ENCODE peak calls at places on chromosomes 4 and X, in nine cellular contexts. S, C, U, E, D, L, M, R and T are unnamed samples.
A peak's percentile ranks its signal among the peaks of the same experiment; 100 is the strongest.

GRCh38 chrX:35728481-35728880 is 69.7 kb upstream of the MAGEB16 start:
- DNase-seq in S (no peak), C (no peak), U (no peak), E (no peak), D (no peak), L (no peak), M (no peak), R (no peak), T (no peak)

GRCh38 chr4:155787113-155787710 is 28.4 kb downstream of the GUCY1B1 start:
- DNase-seq in S (no peak), C (peak; percentile 73), U (no peak), E (peak; percentile 20), D (no peak), L (no peak), M (no peak), R (no peak), T (no peak)

GRCh38 chr4:97081951-97082350 is 1061.3 kb downstream of the STPG2 start:
- DNase-seq in S (no peak), C (no peak), U (no peak), E (no peak), D (no peak), L (no peak), M (no peak), R (no peak), T (no peak)

GRCh38 chrX:1686642-1687041 is 71.8 kb downstream of the ASMT start:
- DNase-seq in S (no peak), C (no peak), U (no peak), E (no peak), D (no peak), L (no peak), M (no peak), R (no peak), T (no peak)

GRCh38 chrX:129773649-129774458 is 5.9 kb upstream of the SASH3 start:
- DNase-seq in S (no peak), C (no peak), U (no peak), E (no peak), D (no peak), L (no peak), M (no peak), R (no peak), T (no peak)

GRCh38 chrX:15751160-15751819 is 13.2 kb downstream of the CA5B start:
- DNase-seq in S (no peak), C (no peak), U (no peak), E (no peak), D (no peak), L (no peak), M (no peak), R (no peak), T (no peak)

GRCh38 chrX:119687661-119688413 is 5.1 kb downstream of the SEPTIN6 start:
- DNase-seq in S (no peak), C (no peak), U (no peak), E (no peak), D (no peak), L (no peak), M (no peak), R (no peak), T (no peak)

GRCh38 chrX:119647552-119648420 is 41.6 kb upstream of the NKRF start:
- DNase-seq in S (peak; percentile 27), C (no peak), U (peak; percentile 47), E (no peak), D (peak; percentile 48), L (no peak), M (peak; percentile 54), R (no peak), T (no peak)

GRCh38 chrX:134982748-134983147 is 8.0 kb upstream of the SMIM10 start:
- DNase-seq in S (no peak), C (no peak), U (no peak), E (no peak), D (no peak), L (no peak), M (no peak), R (no peak), T (no peak)

GRCh38 chr4:105453550-105454201 is 20.2 kb downstream of the PPA2 start:
- DNase-seq in S (no peak), C (no peak), U (no peak), E (no peak), D (no peak), L (no peak), M (no peak), R (no peak), T (no peak)